ENCODE peak calls at places on chromosomes 5 and 9, in nine cellular contexts. One of them, this sample, is unnamed.
A peak's percentile ranks its signal among the peaks of the same experiment; 100 is the strongest.

GRCh38 chr9:6414291-6414690 is 1.3 kb downstream of the UHRF2 start:
- DNase-seq in activated T-helper 9 cell treated with anti-CD3 and anti-CD28 coated beads, Interleukin-2, amount 50 U/mL, for 16 hours: no peak
- DNase-seq in LoVo: peak; percentile 42
- DNase-seq in fibroblast of pulmonary artery: peak; percentile 53
- DNase-seq in left cardiac atrium: no peak
- DNase-seq in colonic mucosa: peak; percentile 33
- DNase-seq in T-helper 1 cell: peak; percentile 24
- DNase-seq in bronchial epithelial cell: peak; percentile 28
- DNase-seq in G401: no peak
- DNase-seq in this sample: no peak

GRCh38 chr9:32524558-32525461 is 1.2 kb downstream of the RIGI start:
- DNase-seq in activated T-helper 9 cell treated with anti-CD3 and anti-CD28 coated beads, Interleukin-2, amount 50 U/mL, for 16 hours: no peak
- DNase-seq in LoVo: peak; percentile 9
- DNase-seq in fibroblast of pulmonary artery: peak; percentile 27
- DNase-seq in left cardiac atrium: no peak
- DNase-seq in colonic mucosa: peak; percentile 24
- DNase-seq in T-helper 1 cell: peak; percentile 28
- DNase-seq in bronchial epithelial cell: peak; percentile 73
- DNase-seq in G401: no peak
- DNase-seq in this sample: no peak

GRCh38 chr5:1324719-1325190 is 20.1 kb downstream of the CLPTM1L start:
- DNase-seq in activated T-helper 9 cell treated with anti-CD3 and anti-CD28 coated beads, Interleukin-2, amount 50 U/mL, for 16 hours: no peak
- DNase-seq in LoVo: no peak
- DNase-seq in fibroblast of pulmonary artery: no peak
- DNase-seq in left cardiac atrium: no peak
- DNase-seq in colonic mucosa: no peak
- DNase-seq in T-helper 1 cell: no peak
- DNase-seq in bronchial epithelial cell: no peak
- DNase-seq in G401: no peak
- DNase-seq in this sample: no peak

GRCh38 chr5:79890119-79890870 is 100.8 kb downstream of the MTX3 start:
- DNase-seq in activated T-helper 9 cell treated with anti-CD3 and anti-CD28 coated beads, Interleukin-2, amount 50 U/mL, for 16 hours: no peak
- DNase-seq in LoVo: no peak
- DNase-seq in fibroblast of pulmonary artery: no peak
- DNase-seq in left cardiac atrium: no peak
- DNase-seq in colonic mucosa: no peak
- DNase-seq in T-helper 1 cell: no peak
- DNase-seq in bronchial epithelial cell: no peak
- DNase-seq in G401: no peak
- DNase-seq in this sample: no peak

GRCh38 chr9:137454506-137455360 is 4.4 kb downstream of the NSMF start:
- DNase-seq in activated T-helper 9 cell treated with anti-CD3 and anti-CD28 coated beads, Interleukin-2, amount 50 U/mL, for 16 hours: no peak
- DNase-seq in LoVo: no peak
- DNase-seq in fibroblast of pulmonary artery: no peak
- DNase-seq in left cardiac atrium: peak; percentile 49
- DNase-seq in colonic mucosa: peak; percentile 77
- DNase-seq in T-helper 1 cell: no peak
- DNase-seq in bronchial epithelial cell: no peak
- DNase-seq in G401: no peak
- DNase-seq in this sample: peak; percentile 4

GRCh38 chr9:14766299-14766698 is 43.8 kb upstream of the CER1 start:
- DNase-seq in activated T-helper 9 cell treated with anti-CD3 and anti-CD28 coated beads, Interleukin-2, amount 50 U/mL, for 16 hours: no peak
- DNase-seq in LoVo: no peak
- DNase-seq in fibroblast of pulmonary artery: peak; percentile 5
- DNase-seq in left cardiac atrium: no peak
- DNase-seq in colonic mucosa: no peak
- DNase-seq in T-helper 1 cell: no peak
- DNase-seq in bronchial epithelial cell: no peak
- DNase-seq in G401: no peak
- DNase-seq in this sample: no peak

GRCh38 chr5:16936150-16937022 is at the start of gene MYO10:
- DNase-seq in activated T-helper 9 cell treated with anti-CD3 and anti-CD28 coated beads, Interleukin-2, amount 50 U/mL, for 16 hours: peak; percentile 15
- DNase-seq in LoVo: peak; percentile 91
- DNase-seq in fibroblast of pulmonary artery: peak; percentile 88
- DNase-seq in left cardiac atrium: peak; percentile 77
- DNase-seq in colonic mucosa: peak; percentile 91
- DNase-seq in T-helper 1 cell: peak; percentile 40
- DNase-seq in bronchial epithelial cell: peak; percentile 68
- DNase-seq in G401: peak; percentile 16
- DNase-seq in this sample: peak; percentile 11

GRCh38 chr5:180373475-180374269 is 20.5 kb upstream of the GFPT2 start:
- DNase-seq in activated T-helper 9 cell treated with anti-CD3 and anti-CD28 coated beads, Interleukin-2, amount 50 U/mL, for 16 hours: no peak
- DNase-seq in LoVo: no peak
- DNase-seq in fibroblast of pulmonary artery: no peak
- DNase-seq in left cardiac atrium: no peak
- DNase-seq in colonic mucosa: no peak
- DNase-seq in T-helper 1 cell: no peak
- DNase-seq in bronchial epithelial cell: no peak
- DNase-seq in G401: no peak
- DNase-seq in this sample: no peak

GRCh38 chr5:87705876-87706275 is 293.1 kb upstream of the CCNH start:
- DNase-seq in activated T-helper 9 cell treated with anti-CD3 and anti-CD28 coated beads, Interleukin-2, amount 50 U/mL, for 16 hours: no peak
- DNase-seq in LoVo: no peak
- DNase-seq in fibroblast of pulmonary artery: no peak
- DNase-seq in left cardiac atrium: no peak
- DNase-seq in colonic mucosa: no peak
- DNase-seq in T-helper 1 cell: no peak
- DNase-seq in bronchial epithelial cell: no peak
- DNase-seq in G401: no peak
- DNase-seq in this sample: no peak

GRCh38 chr5:139394654-139395566 is at the start of gene PROB1:
- DNase-seq in activated T-helper 9 cell treated with anti-CD3 and anti-CD28 coated beads, Interleukin-2, amount 50 U/mL, for 16 hours: no peak
- DNase-seq in LoVo: no peak
- DNase-seq in fibroblast of pulmonary artery: no peak
- DNase-seq in left cardiac atrium: peak; percentile 74
- DNase-seq in colonic mucosa: no peak
- DNase-seq in T-helper 1 cell: no peak
- DNase-seq in bronchial epithelial cell: no peak
- DNase-seq in G401: no peak
- DNase-seq in this sample: no peak

GRCh38 chr5:109939109-109939682 is 249.5 kb downstream of the MAN2A1 start:
- DNase-seq in activated T-helper 9 cell treated with anti-CD3 and anti-CD28 coated beads, Interleukin-2, amount 50 U/mL, for 16 hours: no peak
- DNase-seq in LoVo: no peak
- DNase-seq in fibroblast of pulmonary artery: peak; percentile 91
- DNase-seq in left cardiac atrium: no peak
- DNase-seq in colonic mucosa: no peak
- DNase-seq in T-helper 1 cell: no peak
- DNase-seq in bronchial epithelial cell: peak; percentile 38
- DNase-seq in G401: no peak
- DNase-seq in this sample: no peak

GRCh38 chr9:26725573-26725972 is 167.0 kb downstream of the CAAP1 start:
- DNase-seq in activated T-helper 9 cell treated with anti-CD3 and anti-CD28 coated beads, Interleukin-2, amount 50 U/mL, for 16 hours: no peak
- DNase-seq in LoVo: no peak
- DNase-seq in fibroblast of pulmonary artery: no peak
- DNase-seq in left cardiac atrium: no peak
- DNase-seq in colonic mucosa: no peak
- DNase-seq in T-helper 1 cell: no peak
- DNase-seq in bronchial epithelial cell: peak; percentile 31
- DNase-seq in G401: no peak
- DNase-seq in this sample: no peak

GRCh38 chr9:135087899-135088347 is 455 bp downstream of the OLFM1 start:
- DNase-seq in activated T-helper 9 cell treated with anti-CD3 and anti-CD28 coated beads, Interleukin-2, amount 50 U/mL, for 16 hours: no peak
- DNase-seq in LoVo: no peak
- DNase-seq in fibroblast of pulmonary artery: no peak
- DNase-seq in left cardiac atrium: no peak
- DNase-seq in colonic mucosa: no peak
- DNase-seq in T-helper 1 cell: no peak
- DNase-seq in bronchial epithelial cell: no peak
- DNase-seq in G401: no peak
- DNase-seq in this sample: no peak

GRCh38 chr5:86833868-86834267 is 216.1 kb downstream of the COX7C start:
- DNase-seq in activated T-helper 9 cell treated with anti-CD3 and anti-CD28 coated beads, Interleukin-2, amount 50 U/mL, for 16 hours: no peak
- DNase-seq in LoVo: no peak
- DNase-seq in fibroblast of pulmonary artery: no peak
- DNase-seq in left cardiac atrium: no peak
- DNase-seq in colonic mucosa: no peak
- DNase-seq in T-helper 1 cell: no peak
- DNase-seq in bronchial epithelial cell: no peak
- DNase-seq in G401: no peak
- DNase-seq in this sample: no peak

GRCh38 chr9:134056483-134057310 is 11.1 kb downstream of the BRD3 start:
- DNase-seq in activated T-helper 9 cell treated with anti-CD3 and anti-CD28 coated beads, Interleukin-2, amount 50 U/mL, for 16 hours: no peak
- DNase-seq in LoVo: no peak
- DNase-seq in fibroblast of pulmonary artery: no peak
- DNase-seq in left cardiac atrium: no peak
- DNase-seq in colonic mucosa: no peak
- DNase-seq in T-helper 1 cell: no peak
- DNase-seq in bronchial epithelial cell: no peak
- DNase-seq in G401: no peak
- DNase-seq in this sample: no peak

GRCh38 chr5:17910318-17910717 is 276.1 kb downstream of the TAF11L14 start:
- DNase-seq in activated T-helper 9 cell treated with anti-CD3 and anti-CD28 coated beads, Interleukin-2, amount 50 U/mL, for 16 hours: no peak
- DNase-seq in LoVo: peak; percentile 34
- DNase-seq in fibroblast of pulmonary artery: peak; percentile 3
- DNase-seq in left cardiac atrium: no peak
- DNase-seq in colonic mucosa: no peak
- DNase-seq in T-helper 1 cell: no peak
- DNase-seq in bronchial epithelial cell: peak; percentile 96
- DNase-seq in G401: no peak
- DNase-seq in this sample: no peak

GRCh38 chr9:85884236-85884635 is 56.7 kb upstream of the NAA35 start:
- DNase-seq in activated T-helper 9 cell treated with anti-CD3 and anti-CD28 coated beads, Interleukin-2, amount 50 U/mL, for 16 hours: no peak
- DNase-seq in LoVo: peak; percentile 76
- DNase-seq in fibroblast of pulmonary artery: no peak
- DNase-seq in left cardiac atrium: no peak
- DNase-seq in colonic mucosa: no peak
- DNase-seq in T-helper 1 cell: no peak
- DNase-seq in bronchial epithelial cell: no peak
- DNase-seq in G401: no peak
- DNase-seq in this sample: no peak

GRCh38 chr9:125141751-125142150 is 1.6 kb downstream of the SCAI start:
- DNase-seq in activated T-helper 9 cell treated with anti-CD3 and anti-CD28 coated beads, Interleukin-2, amount 50 U/mL, for 16 hours: no peak
- DNase-seq in LoVo: no peak
- DNase-seq in fibroblast of pulmonary artery: no peak
- DNase-seq in left cardiac atrium: no peak
- DNase-seq in colonic mucosa: no peak
- DNase-seq in T-helper 1 cell: no peak
- DNase-seq in bronchial epithelial cell: no peak
- DNase-seq in G401: no peak
- DNase-seq in this sample: no peak

GRCh38 chr9:72858089-72858912 is 94.6 kb downstream of the ALDH1A1 start:
- DNase-seq in activated T-helper 9 cell treated with anti-CD3 and anti-CD28 coated beads, Interleukin-2, amount 50 U/mL, for 16 hours: no peak
- DNase-seq in LoVo: peak; percentile 51
- DNase-seq in fibroblast of pulmonary artery: peak; percentile 37
- DNase-seq in left cardiac atrium: peak; percentile 41
- DNase-seq in colonic mucosa: no peak
- DNase-seq in T-helper 1 cell: no peak
- DNase-seq in bronchial epithelial cell: no peak
- DNase-seq in G401: no peak
- DNase-seq in this sample: no peak

GRCh38 chr5:111756701-111757581 is at the start of gene NREP:
- DNase-seq in activated T-helper 9 cell treated with anti-CD3 and anti-CD28 coated beads, Interleukin-2, amount 50 U/mL, for 16 hours: peak; percentile 47
- DNase-seq in LoVo: peak; percentile 88
- DNase-seq in fibroblast of pulmonary artery: peak; percentile 97
- DNase-seq in left cardiac atrium: peak; percentile 93
- DNase-seq in colonic mucosa: peak; percentile 82
- DNase-seq in T-helper 1 cell: peak; percentile 82
- DNase-seq in bronchial epithelial cell: peak; percentile 88
- DNase-seq in G401: peak; percentile 94
- DNase-seq in this sample: no peak

GRCh38 chr9:109475526-109475925 is 22.6 kb downstream of the PTPN3 start:
- DNase-seq in activated T-helper 9 cell treated with anti-CD3 and anti-CD28 coated beads, Interleukin-2, amount 50 U/mL, for 16 hours: no peak
- DNase-seq in LoVo: no peak
- DNase-seq in fibroblast of pulmonary artery: no peak
- DNase-seq in left cardiac atrium: peak; percentile 66
- DNase-seq in colonic mucosa: no peak
- DNase-seq in T-helper 1 cell: no peak
- DNase-seq in bronchial epithelial cell: no peak
- DNase-seq in G401: no peak
- DNase-seq in this sample: no peak

GRCh38 chr5:10832987-10833386 is 72.0 kb upstream of the DAP start:
- DNase-seq in activated T-helper 9 cell treated with anti-CD3 and anti-CD28 coated beads, Interleukin-2, amount 50 U/mL, for 16 hours: no peak
- DNase-seq in LoVo: no peak
- DNase-seq in fibroblast of pulmonary artery: no peak
- DNase-seq in left cardiac atrium: no peak
- DNase-seq in colonic mucosa: no peak
- DNase-seq in T-helper 1 cell: no peak
- DNase-seq in bronchial epithelial cell: no peak
- DNase-seq in G401: no peak
- DNase-seq in this sample: no peak

GRCh38 chr5:150789943-150790611 is 11.5 kb downstream of the SMIM3 start:
- DNase-seq in activated T-helper 9 cell treated with anti-CD3 and anti-CD28 coated beads, Interleukin-2, amount 50 U/mL, for 16 hours: peak; percentile 51
- DNase-seq in LoVo: peak; percentile 64
- DNase-seq in fibroblast of pulmonary artery: peak; percentile 96
- DNase-seq in left cardiac atrium: peak; percentile 68
- DNase-seq in colonic mucosa: no peak
- DNase-seq in T-helper 1 cell: peak; percentile 80
- DNase-seq in bronchial epithelial cell: peak; percentile 100
- DNase-seq in G401: no peak
- DNase-seq in this sample: no peak

GRCh38 chr5:68839019-68839552 is 254.7 kb upstream of the SLC30A5 start:
- DNase-seq in activated T-helper 9 cell treated with anti-CD3 and anti-CD28 coated beads, Interleukin-2, amount 50 U/mL, for 16 hours: no peak
- DNase-seq in LoVo: no peak
- DNase-seq in fibroblast of pulmonary artery: peak; percentile 2
- DNase-seq in left cardiac atrium: no peak
- DNase-seq in colonic mucosa: no peak
- DNase-seq in T-helper 1 cell: no peak
- DNase-seq in bronchial epithelial cell: peak; percentile 48
- DNase-seq in G401: no peak
- DNase-seq in this sample: no peak

GRCh38 chr9:129012893-129013448 is 15.2 kb downstream of the SH3GLB2 start:
- DNase-seq in activated T-helper 9 cell treated with anti-CD3 and anti-CD28 coated beads, Interleukin-2, amount 50 U/mL, for 16 hours: no peak
- DNase-seq in LoVo: no peak
- DNase-seq in fibroblast of pulmonary artery: no peak
- DNase-seq in left cardiac atrium: no peak
- DNase-seq in colonic mucosa: no peak
- DNase-seq in T-helper 1 cell: no peak
- DNase-seq in bronchial epithelial cell: no peak
- DNase-seq in G401: no peak
- DNase-seq in this sample: no peak

GRCh38 chr5:14270212-14270702 is 127.1 kb downstream of the TRIO start:
- DNase-seq in activated T-helper 9 cell treated with anti-CD3 and anti-CD28 coated beads, Interleukin-2, amount 50 U/mL, for 16 hours: no peak
- DNase-seq in LoVo: peak; percentile 72
- DNase-seq in fibroblast of pulmonary artery: peak; percentile 79
- DNase-seq in left cardiac atrium: peak; percentile 45
- DNase-seq in colonic mucosa: peak; percentile 49
- DNase-seq in T-helper 1 cell: peak; percentile 8
- DNase-seq in bronchial epithelial cell: peak; percentile 63
- DNase-seq in G401: peak; percentile 92
- DNase-seq in this sample: no peak

GRCh38 chr5:91434348-91434747 is 51.2 kb upstream of the ARRDC3 start:
- DNase-seq in activated T-helper 9 cell treated with anti-CD3 and anti-CD28 coated beads, Interleukin-2, amount 50 U/mL, for 16 hours: no peak
- DNase-seq in LoVo: no peak
- DNase-seq in fibroblast of pulmonary artery: peak; percentile 12
- DNase-seq in left cardiac atrium: no peak
- DNase-seq in colonic mucosa: no peak
- DNase-seq in T-helper 1 cell: peak; percentile 3
- DNase-seq in bronchial epithelial cell: no peak
- DNase-seq in G401: no peak
- DNase-seq in this sample: no peak

GRCh38 chr5:151812757-151813309 is 41.1 kb downstream of the G3BP1 start:
- DNase-seq in activated T-helper 9 cell treated with anti-CD3 and anti-CD28 coated beads, Interleukin-2, amount 50 U/mL, for 16 hours: no peak
- DNase-seq in LoVo: no peak
- DNase-seq in fibroblast of pulmonary artery: peak; percentile 37
- DNase-seq in left cardiac atrium: no peak
- DNase-seq in colonic mucosa: no peak
- DNase-seq in T-helper 1 cell: no peak
- DNase-seq in bronchial epithelial cell: no peak
- DNase-seq in G401: peak; percentile 40
- DNase-seq in this sample: no peak

GRCh38 chr9:130930804-130931349 is 8.2 kb downstream of the FIBCD1 start:
- DNase-seq in activated T-helper 9 cell treated with anti-CD3 and anti-CD28 coated beads, Interleukin-2, amount 50 U/mL, for 16 hours: no peak
- DNase-seq in LoVo: no peak
- DNase-seq in fibroblast of pulmonary artery: no peak
- DNase-seq in left cardiac atrium: no peak
- DNase-seq in colonic mucosa: no peak
- DNase-seq in T-helper 1 cell: no peak
- DNase-seq in bronchial epithelial cell: no peak
- DNase-seq in G401: no peak
- DNase-seq in this sample: no peak

GRCh38 chr5:73515232-73515631 is 17.0 kb downstream of the BTF3 start:
- DNase-seq in activated T-helper 9 cell treated with anti-CD3 and anti-CD28 coated beads, Interleukin-2, amount 50 U/mL, for 16 hours: no peak
- DNase-seq in LoVo: peak; percentile 36
- DNase-seq in fibroblast of pulmonary artery: no peak
- DNase-seq in left cardiac atrium: no peak
- DNase-seq in colonic mucosa: peak; percentile 73
- DNase-seq in T-helper 1 cell: no peak
- DNase-seq in bronchial epithelial cell: peak; percentile 79
- DNase-seq in G401: no peak
- DNase-seq in this sample: no peak

GRCh38 chr5:68242743-68243142 is 27.2 kb downstream of the PIK3R1 start:
- DNase-seq in activated T-helper 9 cell treated with anti-CD3 and anti-CD28 coated beads, Interleukin-2, amount 50 U/mL, for 16 hours: no peak
- DNase-seq in LoVo: no peak
- DNase-seq in fibroblast of pulmonary artery: peak; percentile 72
- DNase-seq in left cardiac atrium: no peak
- DNase-seq in colonic mucosa: no peak
- DNase-seq in T-helper 1 cell: no peak
- DNase-seq in bronchial epithelial cell: no peak
- DNase-seq in G401: no peak
- DNase-seq in this sample: no peak

This sample was measured in T-helper 17 cell.